ENCODE peak calls at places on chromosomes 16 and 17, in five cellular contexts. E, C, W, Z and O are unnamed samples.

GRCh38 chr16:6193718-6194117 is 1096.1 kb upstream of the EEF2KMT start:
- DNase-seq in E (no peak), Z (no peak), C (no peak), W (no peak), O (no peak)

GRCh38 chr17:66675991-66676371 is 158.9 kb upstream of the CACNG5 start:
- DNase-seq in Z (no peak), C (no peak), E (no peak), W (no peak), O (peak; percentile 93)

GRCh38 chr17:76726231-76726765 is at the start of gene JMJD6:
- DNase-seq in W (peak; percentile 95), Z (peak; percentile 91), E (peak; percentile 96), C (peak; percentile 93), O (peak; percentile 97)

GRCh38 chr16:83925957-83926725 is 26.9 kb upstream of the OSGIN1 start:
- DNase-seq in Z (no peak), E (no peak), W (no peak), C (no peak), O (no peak)

GRCh38 chr17:6303664-6304063 is 131.3 kb downstream of the AIPL1 start:
- DNase-seq in W (no peak), E (no peak), C (peak; percentile 22), Z (no peak), O (no peak)

GRCh38 chr17:51085150-51085805 is 35.4 kb downstream of the SPAG9 start:
- DNase-seq in E (no peak), W (no peak), Z (no peak), C (no peak), O (no peak)

GRCh38 chr17:82246365-82247174 is 17.7 kb downstream of the SLC16A3 start:
- DNase-seq in W (no peak), E (no peak), C (no peak), Z (no peak), O (no peak)

GRCh38 chr17:50817142-50817751 is 18.1 kb upstream of the WFIKKN2 start:
- DNase-seq in C (peak; percentile 30), E (peak; percentile 64), Z (peak; percentile 40), W (peak; percentile 34), O (no peak)

GRCh38 chr17:69857412-69857835 is 217.6 kb upstream of the KCNJ16 start:
- DNase-seq in W (no peak), E (no peak), Z (no peak), C (peak; percentile 70), O (no peak)

GRCh38 chr17:72097144-72097543 is 23.7 kb upstream of the SOX9 start:
- DNase-seq in W (no peak), E (no peak), C (no peak), Z (no peak), O (no peak)

GRCh38 chr16:86604436-86605220 is 26.3 kb downstream of the FOXL1 start:
- DNase-seq in E (no peak), Z (peak; percentile 6), C (no peak), W (peak; percentile 43), O (no peak)

GRCh38 chr17:58060596-58061191 is 22.5 kb upstream of the DYNLL2 start:
- DNase-seq in W (no peak), Z (no peak), C (no peak), E (peak; percentile 29), O (peak; percentile 69)

GRCh38 chr16:73202176-73202729 is 154.3 kb upstream of the ZFHX3 start:
- DNase-seq in W (no peak), C (no peak), Z (no peak), E (peak; percentile 73), O (no peak)

GRCh38 chr17:30113213-30113612 is 3.4 kb upstream of the NSRP1 start:
- DNase-seq in W (no peak), Z (no peak), E (no peak), C (no peak), O (peak; percentile 19)

GRCh38 chr16:31354394-31355291 is at the start of gene ITGAX:
- DNase-seq in W (peak; percentile 76), Z (no peak), E (peak; percentile 27), C (peak; percentile 4), O (no peak)

GRCh38 chr17:59804910-59805381 is 87.8 kb downstream of the TUBD1 start:
- DNase-seq in E (no peak), C (no peak), W (no peak), Z (no peak), O (no peak)

GRCh38 chr16:57590654-57591085 is 37.8 kb upstream of the ADGRG1 start:
- DNase-seq in E (no peak), W (no peak), C (peak; percentile 33), Z (no peak), O (no peak)

GRCh38 chr16:86570542-86571196 is 4.0 kb downstream of the FOXC2 start:
- DNase-seq in C (no peak), E (no peak), W (no peak), Z (no peak), O (no peak)

GRCh38 chr17:74176546-74177001 is 26.9 kb upstream of the RPL38 start:
- DNase-seq in Z (no peak), E (peak; percentile 72), W (no peak), C (peak; percentile 67), O (peak; percentile 32)

GRCh38 chr17:158379-158778 is 21.0 kb downstream of the SCGB1C2 start:
- DNase-seq in E (no peak), C (no peak), Z (no peak), W (no peak), O (no peak)

GRCh38 chr17:80122026-80122575 is 20.7 kb downstream of the GAA start:
- DNase-seq in E (no peak), Z (no peak), C (no peak), W (no peak), O (no peak)

GRCh38 chr16:58042001-58042885 is 16.7 kb downstream of the MMP15 start:
- DNase-seq in W (no peak), E (no peak), C (no peak), Z (no peak), O (no peak)

GRCh38 chr17:77320501-77321256 is 179.9 kb downstream of the SEC14L1 start:
- DNase-seq in Z (no peak), C (no peak), E (peak; percentile 5), W (no peak), O (no peak)

GRCh38 chr17:77456951-77457548 is 316.3 kb downstream of the SEC14L1 start:
- DNase-seq in E (no peak), Z (no peak), W (no peak), C (no peak), O (no peak)

GRCh38 chr17:62064791-62065563 is at the start of gene MED13:
- DNase-seq in C (peak; percentile 30), E (peak; percentile 91), W (peak; percentile 48), Z (peak; percentile 22), O (peak; percentile 61)